ENCODE peak calls at places on chromosomes 2 and 18, in five cellular contexts. C is mesendoderm, N is IMR-90, U is neuronal stem cell, I is trophoblast cell. R is an unnamed sample. For H3K79me1, the result is how much of the 10 kb centered on the place peaks cover.

GRCh38 chr2:121350884-121351283 is 65.9 kb upstream of the TFCP2L1 start:
- DNase-seq in C (no peak), N (no peak), U (no peak), I (no peak), R (no peak)

GRCh38 chr2:105409717-105410116 is 10.9 kb upstream of the FHL2 start:
- DNase-seq in C (no peak), N (peak), U (no peak), I (no peak), R (no peak)

GRCh38 chr2:241508240-241508509 is 209 bp downstream of the STK25 start:
- DNase-seq in C (no peak), N (no peak), U (no peak), I (no peak), R (no peak)

GRCh38 chr2:147689510-147689909 is 155.3 kb upstream of the ACVR2A start:
- DNase-seq in C (no peak), N (no peak), U (no peak), I (no peak), R (no peak)

GRCh38 chr2:205366336-205367060 is 315.8 kb upstream of the NRP2 start:
- DNase-seq in C (peak), N (peak), U (no peak), I (peak), R (no peak)

GRCh38 chr2:1744446-1745170 is at the start of gene PXDN:
- DNase-seq in C (peak), N (peak), U (peak), I (no peak), R (peak)

GRCh38 chr2:89763254-89763580 is 1071.7 kb downstream of the RPIA start:
- DNase-seq in C (peak), N (no peak), U (no peak), I (no peak), R (no peak)

GRCh38 chr2:151765760-151766159 is 31.5 kb upstream of the NEB start:
- DNase-seq in C (no peak), N (no peak), U (no peak), I (no peak), R (no peak)

GRCh38 chr18:25921677-25922421 is 168.6 kb downstream of the SS18 start:
- DNase-seq in C (peak), N (peak), U (no peak), I (peak), R (peak)

GRCh38 chr2:149125031-149125725 is 86.7 kb downstream of the LYPD6B start:
- DNase-seq in C (peak), N (no peak), U (no peak), I (no peak), R (no peak)

GRCh38 chr2:10030311-10030736 is 13.0 kb upstream of the KLF11 start:
- DNase-seq in C (no peak), N (no peak), U (no peak), I (no peak), R (no peak)

GRCh38 chr18:48453330-48454063 is 44.3 kb upstream of the ZBTB7C start:
- DNase-seq in C (no peak), N (no peak), U (no peak), I (peak), R (no peak)

GRCh38 chr2:202932425-202933138 is 20.5 kb downstream of the CARF start:
- DNase-seq in C (peak), N (peak), U (no peak), I (peak), R (no peak)

GRCh38 chr18:9849407-9849961 is 36.3 kb upstream of the TXNDC2 start:
- DNase-seq in C (peak), N (no peak), U (no peak), I (peak), R (no peak)

GRCh38 chr2:113700186-113700841 is 56.1 kb downstream of the SLC35F5 start:
- DNase-seq in C (peak), N (peak), U (no peak), I (peak), R (peak)

GRCh38 chr2:101869527-101869926 is 122.2 kb upstream of the IL1R2 start:
- DNase-seq in C (no peak), N (no peak), U (no peak), I (no peak), R (no peak)

GRCh38 chr2:164496421-164496820 is 124.9 kb downstream of the GRB14 start:
- DNase-seq in C (no peak), N (no peak), U (no peak), I (no peak), R (no peak)

GRCh38 chr2:177325554-177325953 is 61.0 kb upstream of the NFE2L2 start:
- DNase-seq in C (no peak), N (no peak), U (no peak), I (peak), R (no peak)

GRCh38 chr18:29531746-29532145 is 1354.8 kb upstream of the CDH2 start:
- DNase-seq in C (no peak), N (no peak), U (no peak), I (no peak), R (no peak)

GRCh38 chr2:88198308-88198707 is 28.2 kb downstream of the THNSL2 start:
- DNase-seq in C (no peak), N (no peak), U (no peak), I (no peak), R (no peak)

GRCh38 chr18:51273435-51273834 is 76.0 kb upstream of the MEX3C start:
- DNase-seq in C (peak), N (no peak), U (no peak), I (no peak), R (no peak)

GRCh38 chr2:113891265-113891959 is 1.5 kb downstream of the ACTR3 start:
- DNase-seq in C (no peak), N (no peak), U (no peak), I (no peak), R (no peak)

GRCh38 chr2:236663267-236663666 is 93.6 kb downstream of the ACKR3 start:
- DNase-seq in C (no peak), N (no peak), U (no peak), I (no peak), R (no peak)

GRCh38 chr2:85810376-85811172 is 56.8 kb downstream of the ATOH8 start:
- DNase-seq in C (peak), N (no peak), U (no peak), I (no peak), R (no peak)

GRCh38 chr2:42882756-42883155 is 90.4 kb upstream of the HAAO start:
- DNase-seq in C (no peak), N (no peak), U (no peak), I (no peak), R (no peak)

GRCh38 chr2:190340369-190340768 is 3.0 kb upstream of the INPP1 start:
- DNase-seq in C (peak), N (no peak), U (peak), I (no peak), R (peak)
- H2BK120ac ChIP-seq in C (no peak), N (no peak), U (no peak), I (no peak), R (no peak)

DNA sequence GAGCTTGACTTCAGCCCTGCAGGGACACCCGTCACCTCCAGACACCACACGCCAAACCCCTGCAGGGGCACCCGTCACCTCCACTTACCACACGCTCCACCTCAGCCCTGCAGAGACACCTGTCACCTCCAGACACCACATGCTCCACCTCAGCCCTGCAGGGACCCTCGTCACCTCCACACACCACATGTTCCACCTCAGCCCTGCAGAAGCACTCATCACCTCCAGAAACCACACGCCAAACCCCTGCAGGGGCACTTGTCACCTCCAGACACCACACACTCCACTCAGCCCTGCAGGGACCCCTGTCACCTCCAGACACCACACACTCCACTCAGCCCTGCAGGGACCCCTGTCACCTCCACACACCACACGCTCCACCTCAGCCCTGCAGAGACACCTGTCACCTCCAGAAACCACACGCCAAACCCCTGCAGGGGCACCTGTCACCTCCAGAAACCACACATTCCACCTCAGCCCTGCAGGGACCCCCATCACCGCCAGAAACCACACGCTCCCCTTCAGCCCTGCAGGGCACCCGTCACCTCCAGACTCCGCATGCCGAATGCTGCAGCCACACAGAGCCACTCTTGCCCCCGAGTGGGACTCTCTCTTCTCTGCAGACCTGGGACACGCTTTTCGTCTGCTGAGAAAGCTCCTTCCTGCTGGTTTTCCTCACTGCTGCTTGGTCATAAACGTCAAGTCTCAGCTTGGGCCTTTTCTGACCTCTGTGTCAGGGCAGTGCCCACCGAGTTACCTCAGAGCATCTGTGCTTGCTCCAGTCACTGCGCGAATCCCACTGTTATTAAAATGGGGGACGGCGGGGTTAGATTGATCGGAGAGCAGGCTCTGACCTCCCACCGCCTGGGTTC is 77.5 kb upstream of the SALL3 start:
- DNase-seq in C (no peak), N (no peak), U (no peak), I (no peak), R (no peak)
- H3K79me1 ChIP-seq in C (under half), N (under half), U (under half), I (under half), R (under half)

GRCh38 chr18:5979971-5980457 is 84.7 kb upstream of the TMEM200C start:
- DNase-seq in C (no peak), N (no peak), U (no peak), I (no peak), R (peak)
- H2BK120ac ChIP-seq in C (no peak), N (no peak), U (no peak), I (no peak), R (no peak)

GRCh38 chr2:134164306-134164705 is 89.6 kb upstream of the MGAT5 start:
- DNase-seq in C (no peak), N (no peak), U (no peak), I (no peak), R (no peak)

GRCh38 chr2:134158295-134158694 is 95.6 kb upstream of the MGAT5 start:
- DNase-seq in C (no peak), N (no peak), U (no peak), I (no peak), R (no peak)

GRCh38 chr2:134155134-134155533 is 98.7 kb upstream of the MGAT5 start:
- DNase-seq in C (no peak), N (no peak), U (no peak), I (no peak), R (no peak)

GRCh38 chr2:134163336-134163735 is 90.5 kb upstream of the MGAT5 start:
- DNase-seq in C (no peak), N (no peak), U (no peak), I (no peak), R (no peak)

GRCh38 chr2:134160793-134161504 is 92.9 kb upstream of the MGAT5 start:
- DNase-seq in C (peak), N (peak), U (no peak), I (peak), R (no peak)
- H3K79me1 ChIP-seq in C (under half), N (half or more), U (under half), I (under half), R (under half)

DNA sequence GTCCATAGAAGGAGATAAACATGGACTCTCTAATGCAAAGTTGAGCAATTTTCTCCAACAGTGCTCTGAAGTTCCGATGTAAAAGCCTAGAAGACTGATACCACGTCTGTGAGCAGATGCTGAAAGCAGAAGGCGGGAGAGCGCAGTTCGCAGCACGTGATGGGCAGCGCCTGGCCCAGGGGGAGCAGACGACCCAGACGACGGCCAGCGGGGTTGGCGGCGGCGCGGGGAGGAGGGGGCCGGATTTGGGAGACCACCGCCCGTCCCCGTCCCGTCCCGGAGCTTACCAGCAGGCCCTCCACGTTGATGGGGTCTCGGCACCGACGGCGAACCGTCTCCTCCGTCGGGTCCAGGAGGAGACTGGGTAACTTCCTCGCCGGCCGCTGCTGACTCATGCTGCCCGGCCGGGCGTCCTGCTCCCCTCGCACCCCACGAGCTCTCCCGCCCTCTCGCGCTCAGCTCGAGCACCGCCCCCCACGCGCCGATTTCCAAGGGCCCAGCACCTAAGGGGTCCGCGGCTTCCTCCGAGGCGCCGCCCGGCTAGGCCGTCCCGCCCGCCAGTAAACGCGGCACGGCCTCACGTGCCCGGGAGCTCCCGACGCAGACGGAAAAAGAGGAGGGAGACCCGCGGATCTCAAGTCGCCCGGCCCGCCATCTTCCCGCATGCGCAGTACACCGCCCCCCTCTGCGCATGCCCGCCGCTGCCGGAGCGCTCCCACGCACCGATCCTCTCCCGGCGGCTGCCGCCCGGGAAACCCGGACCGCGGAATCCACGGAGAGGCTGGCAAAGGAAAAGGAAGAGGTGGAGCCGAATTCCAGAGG is at the start of gene E2F6:
- DNase-seq in C (peak), N (peak), U (peak), I (peak), R (peak)
- H2BK120ac ChIP-seq in C (no peak), N (peak), U (peak), I (peak), R (no peak)

GRCh38 chr2:127275789-127276188 is 18.2 kb downstream of the ERCC3 start:
- DNase-seq in C (no peak), N (no peak), U (no peak), I (no peak), R (no peak)

GRCh38 chr2:127279781-127280180 is 14.2 kb downstream of the ERCC3 start:
- DNase-seq in C (no peak), N (no peak), U (no peak), I (no peak), R (no peak)

GRCh38 chr2:127275356-127275755 is 18.6 kb downstream of the ERCC3 start:
- DNase-seq in C (no peak), N (no peak), U (no peak), I (no peak), R (no peak)

GRCh38 chr2:127278959-127279358 is 15.0 kb downstream of the ERCC3 start:
- DNase-seq in C (no peak), N (no peak), U (no peak), I (no peak), R (no peak)

GRCh38 chr2:127277028-127277427 is 16.9 kb downstream of the ERCC3 start:
- DNase-seq in C (no peak), N (peak), U (no peak), I (no peak), R (no peak)
- H3K79me1 ChIP-seq in C (under half), N (under half), U (under half), I (under half), R (under half)

R was measured in H9.